ENCODE peak calls at places on chromosome 16, in six cellular contexts. One of them, this sample, is unnamed.
A peak's percentile ranks its signal among the peaks of the same experiment; 100 is the strongest.

GRCh38 chr16:71883849-71884638 is at the start of gene ZNF821:
- DNase-seq in sigmoid colon: peak; percentile 86
- DNase-seq in heart right ventricle: peak; percentile 81
- DNase-seq in neural progenitor cell: peak; percentile 98
- DNase-seq in CD8-positive, alpha-beta memory T cell: peak; percentile 78
- DNase-seq in Karpas-422: peak; percentile 91
- DNase-seq in this sample: peak; percentile 77

GRCh38 chr16:63880948-63881347 is 1240.9 kb downstream of the CDH11 start:
- DNase-seq in sigmoid colon: no peak
- DNase-seq in heart right ventricle: no peak
- DNase-seq in neural progenitor cell: no peak
- DNase-seq in CD8-positive, alpha-beta memory T cell: no peak
- DNase-seq in Karpas-422: no peak
- DNase-seq in this sample: no peak

GRCh38 chr16:89981414-89981813 is 32.9 kb downstream of the DEF8 start:
- DNase-seq in sigmoid colon: no peak
- DNase-seq in heart right ventricle: no peak
- DNase-seq in neural progenitor cell: no peak
- DNase-seq in CD8-positive, alpha-beta memory T cell: no peak
- DNase-seq in Karpas-422: no peak
- DNase-seq in this sample: no peak

GRCh38 chr16:70433456-70434103 is 5.3 kb downstream of the ST3GAL2 start:
- DNase-seq in sigmoid colon: peak; percentile 84
- DNase-seq in heart right ventricle: peak; percentile 54
- DNase-seq in neural progenitor cell: no peak
- DNase-seq in CD8-positive, alpha-beta memory T cell: no peak
- DNase-seq in Karpas-422: no peak
- DNase-seq in this sample: no peak

GRCh38 chr16:73433493-73434307 is 385.8 kb upstream of the ZFHX3 start:
- DNase-seq in sigmoid colon: no peak
- DNase-seq in heart right ventricle: no peak
- DNase-seq in neural progenitor cell: peak; percentile 40
- DNase-seq in CD8-positive, alpha-beta memory T cell: no peak
- DNase-seq in Karpas-422: no peak
- DNase-seq in this sample: no peak

GRCh38 chr16:65005696-65006095 is 116.2 kb downstream of the CDH11 start:
- DNase-seq in sigmoid colon: no peak
- DNase-seq in heart right ventricle: no peak
- DNase-seq in neural progenitor cell: no peak
- DNase-seq in CD8-positive, alpha-beta memory T cell: no peak
- DNase-seq in Karpas-422: no peak
- DNase-seq in this sample: no peak

GRCh38 chr16:67936876-67937605 is 391 bp upstream of the PSMB10 start:
- DNase-seq in sigmoid colon: no peak
- DNase-seq in heart right ventricle: no peak
- DNase-seq in neural progenitor cell: no peak
- DNase-seq in CD8-positive, alpha-beta memory T cell: peak; percentile 71
- DNase-seq in Karpas-422: peak; percentile 94
- DNase-seq in this sample: peak; percentile 55

GRCh38 chr16:85902366-85903155 is 3.6 kb downstream of the IRF8 start:
- DNase-seq in sigmoid colon: no peak
- DNase-seq in heart right ventricle: no peak
- DNase-seq in neural progenitor cell: peak; percentile 75
- DNase-seq in CD8-positive, alpha-beta memory T cell: peak; percentile 40
- DNase-seq in Karpas-422: peak; percentile 71
- DNase-seq in this sample: peak; percentile 13

GRCh38 chr16:19715566-19715965 is 2.5 kb downstream of the KNOP1 start:
- DNase-seq in sigmoid colon: peak; percentile 42
- DNase-seq in heart right ventricle: no peak
- DNase-seq in neural progenitor cell: no peak
- DNase-seq in CD8-positive, alpha-beta memory T cell: no peak
- DNase-seq in Karpas-422: no peak
- DNase-seq in this sample: no peak

GRCh38 chr16:12067714-12068401 is 91.3 kb downstream of the SNX29 start:
- DNase-seq in sigmoid colon: no peak
- DNase-seq in heart right ventricle: no peak
- DNase-seq in neural progenitor cell: peak; percentile 77
- DNase-seq in CD8-positive, alpha-beta memory T cell: peak; percentile 17
- DNase-seq in Karpas-422: peak; percentile 90
- DNase-seq in this sample: no peak

GRCh38 chr16:28192811-28193529 is 18.8 kb downstream of the XPO6 start:
- DNase-seq in sigmoid colon: no peak
- DNase-seq in heart right ventricle: no peak
- DNase-seq in neural progenitor cell: no peak
- DNase-seq in CD8-positive, alpha-beta memory T cell: peak; percentile 69
- DNase-seq in Karpas-422: peak; percentile 77
- DNase-seq in this sample: peak; percentile 66

GRCh38 chr16:66097746-66098145 is 268.7 kb upstream of the CDH5 start:
- DNase-seq in sigmoid colon: no peak
- DNase-seq in heart right ventricle: no peak
- DNase-seq in neural progenitor cell: no peak
- DNase-seq in CD8-positive, alpha-beta memory T cell: no peak
- DNase-seq in Karpas-422: no peak
- DNase-seq in this sample: no peak

GRCh38 chr16:67943619-67944503 is at the start of gene LCAT:
- DNase-seq in sigmoid colon: peak; percentile 92
- DNase-seq in heart right ventricle: peak; percentile 72
- DNase-seq in neural progenitor cell: peak; percentile 38
- DNase-seq in CD8-positive, alpha-beta memory T cell: no peak
- DNase-seq in Karpas-422: no peak
- DNase-seq in this sample: no peak

GRCh38 chr16:25796239-25796638 is 104.5 kb downstream of the HS3ST4 start:
- DNase-seq in sigmoid colon: no peak
- DNase-seq in heart right ventricle: no peak
- DNase-seq in neural progenitor cell: no peak
- DNase-seq in CD8-positive, alpha-beta memory T cell: no peak
- DNase-seq in Karpas-422: no peak
- DNase-seq in this sample: no peak

GRCh38 chr16:47416869-47417268 is 44.0 kb downstream of the ITFG1 start:
- DNase-seq in sigmoid colon: no peak
- DNase-seq in heart right ventricle: no peak
- DNase-seq in neural progenitor cell: no peak
- DNase-seq in CD8-positive, alpha-beta memory T cell: no peak
- DNase-seq in Karpas-422: no peak
- DNase-seq in this sample: no peak

GRCh38 chr16:19400709-19401108 is 17.0 kb upstream of the TMC5 start:
- DNase-seq in sigmoid colon: no peak
- DNase-seq in heart right ventricle: no peak
- DNase-seq in neural progenitor cell: no peak
- DNase-seq in CD8-positive, alpha-beta memory T cell: no peak
- DNase-seq in Karpas-422: peak; percentile 76
- DNase-seq in this sample: no peak

GRCh38 chr16:67530013-67530939 is 1.6 kb downstream of the RIPOR1 start:
- DNase-seq in sigmoid colon: peak; percentile 92
- DNase-seq in heart right ventricle: peak; percentile 85
- DNase-seq in neural progenitor cell: peak; percentile 59
- DNase-seq in CD8-positive, alpha-beta memory T cell: no peak
- DNase-seq in Karpas-422: no peak
- DNase-seq in this sample: peak; percentile 31

GRCh38 chr16:71540-72341 is 690 bp downstream of the RHBDF1 start:
- DNase-seq in sigmoid colon: peak; percentile 93
- DNase-seq in heart right ventricle: peak; percentile 62
- DNase-seq in neural progenitor cell: peak; percentile 79
- DNase-seq in CD8-positive, alpha-beta memory T cell: no peak
- DNase-seq in Karpas-422: no peak
- DNase-seq in this sample: no peak

GRCh38 chr16:80852261-80852872 is 48.0 kb upstream of the CDYL2 start:
- DNase-seq in sigmoid colon: no peak
- DNase-seq in heart right ventricle: no peak
- DNase-seq in neural progenitor cell: peak; percentile 48
- DNase-seq in CD8-positive, alpha-beta memory T cell: no peak
- DNase-seq in Karpas-422: peak; percentile 73
- DNase-seq in this sample: no peak

GRCh38 chr16:11609474-11610120 is 22.9 kb upstream of the LITAF start:
- DNase-seq in sigmoid colon: no peak
- DNase-seq in heart right ventricle: no peak
- DNase-seq in neural progenitor cell: peak; percentile 51
- DNase-seq in CD8-positive, alpha-beta memory T cell: no peak
- DNase-seq in Karpas-422: no peak
- DNase-seq in this sample: no peak

GRCh38 chr16:2835638-2836493 is 5.8 kb downstream of the ZG16B start:
- DNase-seq in sigmoid colon: no peak
- DNase-seq in heart right ventricle: no peak
- DNase-seq in neural progenitor cell: no peak
- DNase-seq in CD8-positive, alpha-beta memory T cell: no peak
- DNase-seq in Karpas-422: no peak
- DNase-seq in this sample: no peak

GRCh38 chr16:9152649-9153501 is 61.4 kb downstream of the HAPSTR1 start:
- DNase-seq in sigmoid colon: no peak
- DNase-seq in heart right ventricle: no peak
- DNase-seq in neural progenitor cell: no peak
- DNase-seq in CD8-positive, alpha-beta memory T cell: no peak
- DNase-seq in Karpas-422: no peak
- DNase-seq in this sample: no peak

GRCh38 chr16:12406840-12407690 is 396.6 kb downstream of the CPPED1 start:
- DNase-seq in sigmoid colon: no peak
- DNase-seq in heart right ventricle: no peak
- DNase-seq in neural progenitor cell: no peak
- DNase-seq in CD8-positive, alpha-beta memory T cell: no peak
- DNase-seq in Karpas-422: no peak
- DNase-seq in this sample: no peak

DNA sequence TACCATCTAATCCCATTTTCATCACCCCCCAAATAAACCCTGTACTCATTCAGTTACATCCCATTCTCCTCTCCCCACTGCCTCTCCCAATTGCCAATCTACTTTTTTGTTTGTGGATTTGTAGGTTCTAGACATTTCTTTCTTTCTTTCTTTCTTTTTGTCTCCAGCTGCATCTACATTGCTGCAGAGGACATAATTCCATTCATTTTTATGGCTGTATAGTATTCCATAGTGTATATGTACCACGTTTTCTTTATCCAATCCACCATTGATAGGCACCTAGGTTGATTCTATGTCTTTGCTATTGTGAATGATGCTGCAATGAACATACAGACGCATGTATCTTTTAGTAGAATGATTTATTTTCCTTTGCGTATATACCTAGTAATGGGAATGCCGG is 6.3 kb upstream of the CRYM start:
- DNase-seq in sigmoid colon: no peak
- DNase-seq in heart right ventricle: no peak
- DNase-seq in neural progenitor cell: no peak
- DNase-seq in CD8-positive, alpha-beta memory T cell: no peak
- DNase-seq in Karpas-422: no peak
- DNase-seq in this sample: no peak
- H3K9me3 ChIP-seq in sigmoid colon: no peaks in the 10 kb centered on the region
- H3K9me3 ChIP-seq in heart right ventricle: no peaks in the 10 kb centered on the region
- H3K9me3 ChIP-seq in neural progenitor cell: peaks cover 4% of the 10 kb centered on the region
- H3K9me3 ChIP-seq in CD8-positive, alpha-beta memory T cell: no peaks in the 10 kb centered on the region
- H3K9me3 ChIP-seq in Karpas-422: no peaks in the 10 kb centered on the region
- H3K9me3 ChIP-seq in this sample: peaks cover under 1% of the 10 kb centered on the region

GRCh38 chr16:69087161-69087581 is 18.3 kb upstream of the HAS3 start:
- DNase-seq in sigmoid colon: no peak
- DNase-seq in heart right ventricle: no peak
- DNase-seq in neural progenitor cell: no peak
- DNase-seq in CD8-positive, alpha-beta memory T cell: no peak
- DNase-seq in Karpas-422: peak; percentile 5
- DNase-seq in this sample: no peak

GRCh38 chr16:69085032-69085695 is 20.3 kb upstream of the HAS3 start:
- DNase-seq in sigmoid colon: no peak
- DNase-seq in heart right ventricle: no peak
- DNase-seq in neural progenitor cell: no peak
- DNase-seq in CD8-positive, alpha-beta memory T cell: no peak
- DNase-seq in Karpas-422: no peak
- DNase-seq in this sample: no peak

GRCh38 chr16:69084301-69084700 is 21.2 kb upstream of the HAS3 start:
- DNase-seq in sigmoid colon: no peak
- DNase-seq in heart right ventricle: no peak
- DNase-seq in neural progenitor cell: no peak
- DNase-seq in CD8-positive, alpha-beta memory T cell: no peak
- DNase-seq in Karpas-422: no peak
- DNase-seq in this sample: no peak

GRCh38 chr16:69089091-69089912 is 16.2 kb upstream of the HAS3 start:
- DNase-seq in sigmoid colon: no peak
- DNase-seq in heart right ventricle: no peak
- DNase-seq in neural progenitor cell: peak; percentile 59
- DNase-seq in CD8-positive, alpha-beta memory T cell: no peak
- DNase-seq in Karpas-422: peak; percentile 34
- DNase-seq in this sample: no peak

DNA sequence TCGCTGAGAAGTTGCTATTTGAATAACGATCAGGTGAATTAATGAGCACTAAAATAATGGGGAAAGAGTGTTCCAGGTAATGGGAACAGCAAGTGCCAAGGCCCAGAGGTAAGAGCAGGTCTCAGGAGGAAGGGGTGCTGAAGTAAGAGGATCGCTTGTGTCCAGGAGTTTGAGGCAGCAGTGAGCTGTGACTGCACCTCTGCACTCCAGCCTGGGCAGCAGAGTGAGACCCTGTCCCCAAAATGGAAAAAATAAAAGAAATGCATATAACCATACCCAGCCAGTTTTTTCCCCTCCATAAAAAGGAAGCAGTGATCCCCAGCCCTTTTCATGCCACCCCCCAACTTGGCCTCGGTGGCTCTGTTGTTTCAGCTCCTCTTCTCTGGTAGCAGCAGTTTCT is 16.8 kb upstream of the HAS3 start:
- DNase-seq in sigmoid colon: no peak
- DNase-seq in heart right ventricle: no peak
- DNase-seq in neural progenitor cell: no peak
- DNase-seq in CD8-positive, alpha-beta memory T cell: no peak
- DNase-seq in Karpas-422: peak; percentile 35
- DNase-seq in this sample: no peak
- H3K9me3 ChIP-seq in sigmoid colon: no peaks in the 10 kb centered on the region
- H3K9me3 ChIP-seq in heart right ventricle: no peaks in the 10 kb centered on the region
- H3K9me3 ChIP-seq in neural progenitor cell: no peaks in the 10 kb centered on the region
- H3K9me3 ChIP-seq in CD8-positive, alpha-beta memory T cell: no peaks in the 10 kb centered on the region
- H3K9me3 ChIP-seq in Karpas-422: no peaks in the 10 kb centered on the region
- H3K9me3 ChIP-seq in this sample: no peaks in the 10 kb centered on the region

DNA sequence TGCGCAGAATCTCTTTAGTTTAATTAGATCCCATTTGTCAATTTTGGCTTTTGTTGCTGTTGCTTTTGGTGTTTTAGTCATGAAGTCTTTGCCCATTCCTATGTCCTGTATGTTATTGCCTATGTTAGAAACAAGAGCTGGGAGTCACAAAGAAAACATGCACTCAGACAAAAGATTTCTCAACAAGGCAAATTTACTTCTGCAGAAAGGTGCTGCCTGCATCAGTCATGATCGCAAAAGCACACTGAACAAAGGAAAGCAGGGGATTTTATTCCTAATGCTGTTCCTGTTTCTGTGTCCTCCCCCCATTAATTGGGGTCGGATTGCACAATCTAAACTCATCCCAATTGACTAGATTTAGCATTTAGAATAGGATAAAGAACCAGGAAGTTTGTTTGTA is 55.9 kb downstream of the ATF7IP2 start:
- DNase-seq in sigmoid colon: no peak
- DNase-seq in heart right ventricle: no peak
- DNase-seq in neural progenitor cell: no peak
- DNase-seq in CD8-positive, alpha-beta memory T cell: no peak
- DNase-seq in Karpas-422: no peak
- DNase-seq in this sample: no peak
- H3K9me3 ChIP-seq in sigmoid colon: peaks cover 3% of the 10 kb centered on the region
- H3K9me3 ChIP-seq in heart right ventricle: no peaks in the 10 kb centered on the region
- H3K9me3 ChIP-seq in neural progenitor cell: no peaks in the 10 kb centered on the region
- H3K9me3 ChIP-seq in CD8-positive, alpha-beta memory T cell: peaks cover 17% of the 10 kb centered on the region
- H3K9me3 ChIP-seq in Karpas-422: peaks cover 11% of the 10 kb centered on the region
- H3K9me3 ChIP-seq in this sample: peaks cover 20% of the 10 kb centered on the region

DNA sequence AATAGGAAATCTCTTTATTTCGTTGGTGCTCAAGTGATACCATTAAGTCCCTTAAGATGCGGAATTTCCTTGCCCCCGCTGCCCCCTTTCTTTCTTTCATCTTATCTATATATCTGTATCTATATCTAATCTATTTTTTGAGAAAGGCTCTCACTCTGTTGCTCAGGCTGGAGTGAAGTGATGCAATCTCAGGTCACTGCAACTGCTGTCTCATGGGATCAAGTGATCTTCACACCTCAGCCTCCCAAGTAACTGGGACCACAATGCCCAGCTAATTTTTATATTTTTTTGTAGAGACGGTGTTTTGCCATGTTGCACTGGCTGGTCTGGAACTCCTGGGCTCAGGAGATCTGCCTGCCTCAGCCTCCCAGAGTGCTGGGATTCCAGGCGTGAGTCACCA is 693.5 kb downstream of the WWOX start:
- DNase-seq in sigmoid colon: peak; percentile 40
- DNase-seq in heart right ventricle: no peak
- DNase-seq in neural progenitor cell: no peak
- DNase-seq in CD8-positive, alpha-beta memory T cell: no peak
- DNase-seq in Karpas-422: no peak
- DNase-seq in this sample: no peak
- H3K9me3 ChIP-seq in sigmoid colon: no peaks in the 10 kb centered on the region
- H3K9me3 ChIP-seq in heart right ventricle: no peaks in the 10 kb centered on the region
- H3K9me3 ChIP-seq in neural progenitor cell: no peaks in the 10 kb centered on the region
- H3K9me3 ChIP-seq in CD8-positive, alpha-beta memory T cell: no peaks in the 10 kb centered on the region
- H3K9me3 ChIP-seq in Karpas-422: peaks cover 19% of the 10 kb centered on the region
- H3K9me3 ChIP-seq in this sample: no peaks in the 10 kb centered on the region